ENCODE peak calls at places on chromosome 5, in five cellular contexts. A is DND-41, Y is keratinocyte, J is IMR-90, V is astrocyte. U is an unnamed sample.

GRCh38 chr5:133290669-133291235 is 238.9 kb downstream of the HSPA4 start:
- DNase-seq in A (no peak), Y (no peak), J (no peak), V (no peak), U (no peak)

GRCh38 chr5:89211836-89212235 is 328.9 kb upstream of the MEF2C start:
- DNase-seq in A (no peak), Y (no peak), J (peak; percentile 83), V (peak; percentile 97), U (peak; percentile 79)

GRCh38 chr5:55934117-55934613 is 60.6 kb downstream of the IL6ST start:
- DNase-seq in A (no peak), Y (no peak), J (no peak), V (no peak), U (no peak)

GRCh38 chr5:91150636-91151035 is 232.5 kb downstream of the ARRDC3 start:
- DNase-seq in A (no peak), Y (no peak), J (no peak), V (no peak), U (no peak)

GRCh38 chr5:135834639-135835529 is at the start of gene SLC25A48:
- DNase-seq in A (no peak), Y (no peak), J (peak; percentile 16), V (no peak), U (no peak)

GRCh38 chr5:52898961-52899680 is 90.0 kb upstream of the ITGA2 start:
- DNase-seq in A (no peak), Y (no peak), J (no peak), V (no peak), U (no peak)

GRCh38 chr5:83509535-83509934 is 38.0 kb downstream of the VCAN start:
- DNase-seq in A (no peak), Y (no peak), J (peak; percentile 71), V (peak; percentile 92), U (no peak)

GRCh38 chr5:146560205-146560812 is 44.3 kb upstream of the GPR151 start:
- DNase-seq in A (no peak), Y (no peak), J (peak; percentile 5), V (peak; percentile 65), U (peak; percentile 37)

GRCh38 chr5:154191467-154192261 is 1.1 kb downstream of the GALNT10 start:
- DNase-seq in A (no peak), Y (no peak), J (peak; percentile 59), V (peak; percentile 46), U (peak; percentile 91)

GRCh38 chr5:134555889-134556311 is 30.4 kb downstream of the JADE2 start:
- DNase-seq in A (peak; percentile 72), Y (no peak), J (peak; percentile 68), V (peak; percentile 51), U (peak; percentile 93)

GRCh38 chr5:150516011-150516410 is 8.1 kb downstream of the NDST1 start:
- DNase-seq in A (no peak), Y (no peak), J (peak; percentile 85), V (peak; percentile 63), U (peak; percentile 78)

GRCh38 chr5:23820764-23821471 is 313.5 kb downstream of the PRDM9 start:
- DNase-seq in A (no peak), Y (no peak), J (peak; percentile 1), V (no peak), U (no peak)

GRCh38 chr5:658103-658502 is 35.0 kb downstream of the TPPP start:
- DNase-seq in A (no peak), Y (no peak), J (no peak), V (no peak), U (peak; percentile 83)

GRCh38 chr5:137075163-137075970 is 423.8 kb downstream of the SPOCK1 start:
- DNase-seq in A (peak; percentile 54), Y (peak; percentile 32), J (peak; percentile 9), V (no peak), U (no peak)

GRCh38 chr5:115179068-115179958 is 9.6 kb upstream of the TRIM36 start:
- DNase-seq in A (no peak), Y (no peak), J (no peak), V (no peak), U (peak; percentile 66)

GRCh38 chr5:157473383-157474370 is 13.7 kb downstream of the NIPAL4 start:
- DNase-seq in A (no peak), Y (no peak), J (peak; percentile 87), V (peak; percentile 70), U (peak; percentile 84)

GRCh38 chr5:69509212-69509611 is 16.6 kb downstream of the OCLN start:
- DNase-seq in A (no peak), Y (no peak), J (no peak), V (no peak), U (no peak)

GRCh38 chr5:79237735-79238560 is 2.0 kb downstream of the JMY start:
- DNase-seq in A (no peak), Y (no peak), J (no peak), V (no peak), U (peak; percentile 44)

GRCh38 chr5:158812381-158812780 is 287.3 kb downstream of the EBF1 start:
- DNase-seq in A (peak; percentile 92), Y (no peak), J (no peak), V (no peak), U (no peak)

DNA sequence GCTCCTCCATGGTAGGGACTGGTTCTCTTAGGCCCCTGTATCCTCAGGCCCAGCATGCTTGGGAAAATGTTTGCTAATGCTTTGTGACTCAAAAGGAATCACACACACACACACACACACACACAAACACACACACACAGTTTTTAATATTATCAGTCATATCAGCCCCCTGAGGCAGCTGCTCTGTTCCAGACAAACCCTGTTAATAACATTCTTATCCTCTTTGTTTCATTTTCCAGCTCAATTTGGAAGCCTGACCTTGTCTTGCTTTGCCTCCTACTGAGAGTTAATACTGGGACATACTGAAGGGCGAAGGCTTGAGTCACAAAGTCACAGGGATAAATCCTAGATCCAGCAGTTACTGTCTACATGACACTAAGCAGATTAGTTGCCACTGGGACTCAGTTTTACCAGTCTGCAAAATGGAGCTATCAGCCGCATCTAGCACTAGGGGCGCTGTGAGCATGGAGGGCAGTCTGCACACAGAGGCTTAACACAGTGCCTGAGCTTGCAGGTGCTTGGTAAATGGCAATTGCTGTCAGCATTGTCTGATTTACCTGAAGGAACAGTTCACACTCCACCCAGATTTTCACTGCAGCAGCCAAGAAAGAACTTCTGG is 37.1 kb upstream of the KCNMB1 start:
- DNase-seq in A (peak; percentile 12), Y (no peak), J (no peak), V (no peak), U (no peak)
- TF ChIP-seq CTCF in A (peak; percentile 24), Y (peak; percentile 35), J (no peak), V (no peak), U (no peak)

GRCh38 chr5:42641321-42642005 is 115.2 kb upstream of the CCDC152 start:
- DNase-seq in A (no peak), Y (peak; percentile 25), J (no peak), V (peak; percentile 14), U (no peak)
- H3K27ac ChIP-seq in A (no peak overlapping the region), Y (peak overlapping the region; percentile 77), J (no peak overlapping the region), V (no peak overlapping the region), U (no peak overlapping the region)

GRCh38 chr5:174320051-174320450 is 274.5 kb downstream of the NSG2 start:
- DNase-seq in A (no peak), Y (no peak), J (no peak), V (no peak), U (no peak)

GRCh38 chr5:174319551-174319950 is 274.0 kb downstream of the NSG2 start:
- DNase-seq in A (no peak), Y (no peak), J (no peak), V (no peak), U (no peak)

GRCh38 chr5:174316326-174316725 is 270.8 kb downstream of the NSG2 start:
- DNase-seq in A (no peak), Y (no peak), J (no peak), V (no peak), U (no peak)

GRCh38 chr5:174317261-174317894 is 271.9 kb downstream of the NSG2 start:
- DNase-seq in A (peak; percentile 15), Y (no peak), J (peak; percentile 53), V (peak; percentile 31), U (peak; percentile 95)

GRCh38 chr5:174318578-174318977 is 273.1 kb downstream of the NSG2 start:
- DNase-seq in A (no peak), Y (no peak), J (no peak), V (no peak), U (no peak)
- H2AFZ ChIP-seq in A (no peak overlapping the region), Y (no peak overlapping the region), J (no peak overlapping the region), V (no peak overlapping the region), U (no peak overlapping the region)

GRCh38 chr5:127076730-127077129 is 3.4 kb upstream of the C5orf63 start:
- DNase-seq in A (no peak), Y (no peak), J (peak; percentile 53), V (peak; percentile 20), U (no peak)

GRCh38 chr5:127070243-127070642 is 3.1 kb downstream of the C5orf63 start:
- DNase-seq in A (no peak), Y (no peak), J (no peak), V (no peak), U (no peak)

GRCh38 chr5:127077346-127077745 is 4.0 kb upstream of the C5orf63 start:
- DNase-seq in A (no peak), Y (no peak), J (no peak), V (no peak), U (no peak)

GRCh38 chr5:127074466-127074865 is 1.2 kb upstream of the C5orf63 start:
- DNase-seq in A (no peak), Y (no peak), J (no peak), V (peak; percentile 27), U (no peak)

GRCh38 chr5:127072861-127073846 is at the start of gene C5orf63:
- DNase-seq in A (no peak), Y (no peak), J (peak; percentile 10), V (peak; percentile 29), U (peak; percentile 59)
- TF ChIP-seq CTCF in A (no peak), Y (no peak), J (no peak), V (no peak), U (no peak)